ENCODE peak calls at places on chromosomes 5 and 9, in eight cellular contexts. J is lower lobe of right lung, B is NT2/D1, T is RPMI7951, U is germinal center, X is BJ, I is head of caudate nucleus, E is tibial artery. O is an unnamed sample.
A peak's percentile ranks its signal among the peaks of the same experiment; 100 is the strongest.

GRCh38 chr5:79795764-79796398 is 106.2 kb downstream of the CMYA5 start:
- DNase-seq in U (no peak), I (no peak), J (no peak), E (no peak), B (no peak), X (no peak), T (peak; percentile 29), O (peak; percentile 66)

GRCh38 chr9:81627481-81627880 is 61.9 kb downstream of the TLE1 start:
- DNase-seq in E (no peak), I (no peak), J (no peak), T (no peak), B (no peak), X (no peak), U (no peak), O (no peak)

GRCh38 chr9:114344692-114345091 is 15.0 kb downstream of the ORM2 start:
- DNase-seq in B (no peak), T (no peak), U (no peak), I (no peak), X (no peak), E (no peak), J (no peak), O (peak; percentile 48)

GRCh38 chr5:173707392-173707791 is 90.9 kb upstream of the BOD1 start:
- DNase-seq in E (peak; percentile 72), U (peak; percentile 56), I (no peak), X (no peak), J (no peak), B (no peak), T (peak; percentile 86), O (peak; percentile 79)

GRCh38 chr5:147479949-147480348 is 29.9 kb downstream of the DPYSL3 start:
- DNase-seq in B (no peak), U (no peak), X (no peak), I (no peak), E (no peak), J (no peak), T (peak; percentile 44), O (no peak)

GRCh38 chr5:165286692-165287091 is 1781.3 kb downstream of the MAT2B start:
- DNase-seq in B (no peak), I (no peak), E (no peak), X (no peak), U (no peak), J (no peak), T (no peak), O (no peak)

GRCh38 chr5:158060216-158060615 is 201.3 kb upstream of the CLINT1 start:
- DNase-seq in U (no peak), E (no peak), T (no peak), I (no peak), B (no peak), X (no peak), J (no peak), O (no peak)

GRCh38 chr5:142357469-142358090 is 32.8 kb upstream of the SPRY4 start:
- DNase-seq in X (no peak), E (no peak), U (peak; percentile 14), I (no peak), B (no peak), J (no peak), T (no peak), O (no peak)

GRCh38 chr5:93044860-93045666 is 536.0 kb downstream of the NR2F1-AS1 start:
- DNase-seq in E (no peak), B (no peak), J (no peak), U (no peak), T (no peak), X (no peak), I (no peak), O (no peak)

GRCh38 chr9:112848316-112849151 is 42.1 kb downstream of the SLC46A2 start:
- DNase-seq in J (no peak), I (no peak), U (no peak), X (no peak), E (no peak), B (no peak), T (peak; percentile 8), O (no peak)

GRCh38 chr5:43208658-43209057 is 16.6 kb downstream of the NIM1K start:
- DNase-seq in J (no peak), X (no peak), T (no peak), U (no peak), E (no peak), B (no peak), I (no peak), O (no peak)

GRCh38 chr9:137045294-137046093 is 483 bp downstream of the NPDC1 start:
- DNase-seq in E (no peak), B (no peak), X (no peak), J (no peak), I (no peak), U (no peak), T (peak; percentile 24), O (no peak)

GRCh38 chr9:95333426-95333825 is 15.9 kb upstream of the FANCC start:
- DNase-seq in I (no peak), J (no peak), B (no peak), X (no peak), E (no peak), U (no peak), T (no peak), O (no peak)

GRCh38 chr5:173615884-173616576 is 420 bp downstream of the BOD1 start:
- DNase-seq in I (peak; percentile 75), J (peak; percentile 73), E (peak; percentile 49), X (peak; percentile 20), B (peak; percentile 47), T (peak; percentile 74), U (peak; percentile 80), O (peak; percentile 87)

GRCh38 chr9:37903581-37903830 is 421 bp downstream of the SLC25A51 start:
- DNase-seq in X (no peak), U (no peak), J (no peak), B (no peak), E (no peak), T (no peak), I (no peak), O (no peak)

GRCh38 chr9:132651259-132651658 is 18.5 kb downstream of the DDX31 start:
- DNase-seq in X (no peak), J (no peak), I (no peak), B (no peak), U (no peak), T (peak; percentile 86), E (no peak), O (no peak)

GRCh38 chr5:99141534-99142135 is 212.8 kb upstream of the CHD1 start:
- DNase-seq in E (no peak), I (no peak), X (no peak), J (no peak), T (no peak), B (peak; percentile 3), U (no peak), O (no peak)

GRCh38 chr5:76737131-76737556 is 21.2 kb downstream of the F2R start:
- DNase-seq in E (no peak), T (peak; percentile 25), I (no peak), B (no peak), U (no peak), J (no peak), X (no peak), O (no peak)

GRCh38 chr5:163407034-163407652 is 30.3 kb upstream of the CCNG1 start:
- DNase-seq in I (no peak), U (no peak), J (no peak), T (peak; percentile 24), E (no peak), X (no peak), B (no peak), O (no peak)

GRCh38 chr5:153147891-153148623 is 342.4 kb upstream of the GRIA1 start:
- DNase-seq in B (peak; percentile 40), I (peak; percentile 4), X (no peak), J (no peak), E (no peak), T (peak; percentile 23), U (no peak), O (no peak)

GRCh38 chr9:36991516-36992134 is 42.4 kb downstream of the PAX5 start:
- DNase-seq in X (no peak), E (no peak), T (peak; percentile 8), I (no peak), B (peak; percentile 77), J (no peak), U (peak; percentile 75), O (no peak)

GRCh38 chr9:22119537-22120167 is 110.5 kb upstream of the CDKN2B start:
- DNase-seq in B (no peak), U (no peak), T (peak; percentile 63), E (no peak), X (no peak), J (no peak), I (no peak), O (no peak)

GRCh38 chr9:94740191-94740874 is 13.8 kb downstream of the AOPEP start:
- DNase-seq in U (no peak), I (no peak), B (no peak), J (no peak), E (no peak), T (no peak), X (no peak), O (no peak)

GRCh38 chr9:6915635-6916034 is 157.9 kb downstream of the KDM4C start:
- DNase-seq in I (no peak), T (no peak), X (no peak), E (no peak), J (no peak), U (no peak), B (no peak), O (no peak)

GRCh38 chr5:139180850-139181785 is 17.1 kb downstream of the SIL1 start:
- DNase-seq in U (no peak), E (no peak), B (no peak), T (no peak), I (no peak), X (no peak), J (no peak), O (no peak)

GRCh38 chr5:149240354-149240998 is 31.2 kb upstream of the AFAP1L1 start:
- DNase-seq in I (no peak), B (no peak), X (no peak), E (no peak), U (peak; percentile 19), J (peak; percentile 64), T (no peak), O (peak; percentile 87)

GRCh38 chr9:81522721-81523551 is 166.4 kb downstream of the TLE1 start:
- DNase-seq in J (no peak), B (peak; percentile 25), I (peak; percentile 22), U (peak; percentile 32), T (peak; percentile 74), E (no peak), X (peak; percentile 12), O (no peak)

GRCh38 chr5:87541668-87542067 is 128.9 kb upstream of the CCNH start:
- DNase-seq in X (no peak), I (no peak), E (no peak), J (no peak), B (no peak), U (no peak), T (no peak), O (no peak)

GRCh38 chr5:120155873-120156272 is 308.2 kb upstream of the PRR16 start:
- DNase-seq in U (no peak), I (no peak), X (no peak), T (no peak), J (no peak), B (no peak), E (no peak), O (no peak)

GRCh38 chr5:107331882-107332281 is 338.9 kb downstream of the EFNA5 start:
- DNase-seq in B (no peak), T (no peak), X (no peak), J (no peak), E (no peak), U (no peak), I (no peak), O (no peak)

GRCh38 chr5:98248949-98249348 is 524.5 kb upstream of the RGMB start:
- DNase-seq in B (no peak), E (no peak), I (no peak), T (peak; percentile 69), J (no peak), X (peak; percentile 41), U (no peak), O (no peak)

GRCh38 chr9:2824564-2824963 is 19.3 kb downstream of the PUM3 start:
- DNase-seq in B (no peak), U (no peak), T (peak; percentile 7), I (no peak), E (no peak), X (no peak), J (no peak), O (no peak)

GRCh38 chr9:15268317-15268716 is 38.7 kb downstream of the TTC39B start:
- DNase-seq in E (no peak), U (no peak), T (peak; percentile 2), I (no peak), X (no peak), J (no peak), B (no peak), O (no peak)

GRCh38 chr9:33161011-33161588 is 6.0 kb downstream of the B4GALT1 start:
- DNase-seq in B (no peak), J (peak; percentile 82), E (peak; percentile 69), U (no peak), X (peak; percentile 97), I (no peak), T (peak; percentile 99), O (peak; percentile 90)